ENCODE peak calls at places on chromosomes 13 and 19, in four cellular contexts. M is psoas muscle, P is fibroblast of lung, V is SK-N-SH. Q is an unnamed sample.

GRCh38 chr13:75384881-75385707 is 96.9 kb downstream of the TBC1D4 start:
- DNase-seq in M (no peak), P (no peak), V (no peak), Q (no peak)

GRCh38 chr19:1401889-1402217 is 511 bp upstream of the GAMT start:
- DNase-seq in P (no peak), M (no peak), V (no peak), Q (no peak)

GRCh38 chr13:99967498-99967883 is 4.1 kb downstream of the ZIC5 start:
- DNase-seq in V (peak; percentile 20), M (no peak), P (no peak), Q (no peak)

GRCh38 chr13:53191091-53191490 is 162.5 kb downstream of the OLFM4 start:
- DNase-seq in V (no peak), M (no peak), P (no peak), Q (peak; percentile 4)

GRCh38 chr19:12956446-12957388 is at the start of gene GADD45GIP1:
- DNase-seq in M (peak; percentile 87), V (peak; percentile 94), P (peak; percentile 77), Q (peak; percentile 80)

GRCh38 chr19:45099465-45100201 is 6.7 kb downstream of the PPP1R37 start:
- DNase-seq in P (peak; percentile 52), M (peak; percentile 36), V (no peak), Q (no peak)

GRCh38 chr19:56995298-56995697 is 124.5 kb upstream of the USP29 start:
- DNase-seq in P (no peak), M (no peak), V (no peak), Q (no peak)

GRCh38 chr13:32731576-32731975 is 145.3 kb downstream of the PDS5B start:
- DNase-seq in V (no peak), M (no peak), P (peak; percentile 54), Q (no peak)

GRCh38 chr13:96817336-96817941 is 176.8 kb downstream of the OXGR1 start:
- DNase-seq in V (peak; percentile 14), M (no peak), P (peak; percentile 52), Q (peak; percentile 52)

GRCh38 chr13:32426981-32427851 is 714 bp downstream of the N4BP2L1 start:
- DNase-seq in P (no peak), V (peak; percentile 80), M (peak; percentile 64), Q (no peak)

GRCh38 chr13:30865131-30866009 is 40.7 kb upstream of the MEDAG start:
- DNase-seq in M (peak; percentile 79), V (peak; percentile 80), P (peak; percentile 96), Q (peak; percentile 95)

GRCh38 chr13:57829496-57829895 is 198.0 kb downstream of the PCDH17 start:
- DNase-seq in P (no peak), M (no peak), V (no peak), Q (no peak)

GRCh38 chr13:108895220-108895704 is 265.9 kb downstream of the MYO16 start:
- DNase-seq in V (peak; percentile 38), P (peak; percentile 59), M (no peak), Q (peak; percentile 52)

GRCh38 chr13:112652512-112653458 is 37.1 kb upstream of the ATP11A start:
- DNase-seq in P (no peak), M (no peak), V (no peak), Q (no peak)

GRCh38 chr13:27783111-27783510 is 9.2 kb upstream of the GSX1 start:
- DNase-seq in P (peak; percentile 19), V (no peak), M (no peak), Q (peak; percentile 17)

GRCh38 chr19:18645035-18645511 is 8.2 kb downstream of the KLHL26 start:
- DNase-seq in M (no peak), V (no peak), P (no peak), Q (no peak)

GRCh38 chr13:90281709-90282108 is 1065.8 kb upstream of the MIR17HG start:
- DNase-seq in M (no peak), V (no peak), P (no peak), Q (no peak)

GRCh38 chr13:85261757-85262346 is 537.4 kb downstream of the SLITRK6 start:
- DNase-seq in M (no peak), P (peak; percentile 39), V (no peak), Q (peak; percentile 38)

GRCh38 chr13:54607421-54607820 is 1578.8 kb downstream of the OLFM4 start:
- DNase-seq in P (no peak), M (no peak), V (no peak), Q (no peak)

GRCh38 chr19:53311044-53311443 is 22.5 kb upstream of the ZNF845 start:
- DNase-seq in V (no peak), M (no peak), P (no peak), Q (no peak)

GRCh38 chr19:5547881-5548280 is 19.9 kb downstream of the TINCR start:
- DNase-seq in M (no peak), V (peak; percentile 60), P (peak; percentile 38), Q (peak; percentile 43)

GRCh38 chr19:54211214-54211613 is 10.6 kb downstream of the RPS9 start:
- DNase-seq in V (peak; percentile 45), P (no peak), M (no peak), Q (no peak)

GRCh38 chr19:2038284-2039081 is 12.6 kb downstream of the MKNK2 start:
- DNase-seq in V (no peak), M (no peak), P (no peak), Q (no peak)

DNA sequence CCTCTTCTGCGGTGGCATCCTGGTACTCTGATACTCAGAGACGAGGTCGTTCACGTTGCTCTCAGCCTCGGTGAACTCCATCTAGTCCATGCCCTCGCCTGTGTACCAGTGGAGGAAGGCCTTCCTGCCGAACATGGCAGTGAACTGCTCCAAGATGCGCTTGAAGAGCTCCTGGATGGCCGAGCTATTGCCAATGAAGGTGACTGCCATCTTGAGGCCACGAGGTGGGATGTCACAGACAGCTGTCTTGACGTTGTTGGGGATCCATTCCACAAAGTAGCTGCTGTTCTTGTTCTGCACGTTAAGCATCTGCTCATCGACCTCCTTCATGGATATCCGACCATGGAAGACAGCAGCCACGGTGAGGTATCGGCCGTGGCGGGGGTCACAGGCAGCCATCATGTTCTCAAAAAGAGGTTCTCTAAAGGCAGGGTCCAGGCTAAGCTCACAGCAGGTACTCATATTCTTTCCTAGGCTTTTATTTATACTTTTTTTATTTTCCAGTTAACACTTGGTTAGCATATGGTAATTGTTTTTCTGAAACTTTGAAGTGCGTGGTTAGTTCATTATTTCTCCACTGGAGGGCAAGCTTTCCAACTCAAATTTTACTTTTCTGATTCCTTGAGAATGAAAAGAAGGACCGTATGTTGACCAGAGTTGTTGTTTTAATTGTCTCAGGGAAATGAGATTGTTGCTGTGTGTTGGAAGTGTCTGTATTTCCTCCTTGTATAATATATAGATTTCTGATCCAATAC is 72.4 kb upstream of the RGCC start:
- DNase-seq in P (peak; percentile 36), V (no peak), M (no peak), Q (peak; percentile 42)
- TF ChIP-seq CTCF in P (no peak), V (peak; percentile 60), M (no peak), Q (peak; percentile 48)

GRCh38 chr19:7730286-7731217 is 1.4 kb downstream of the CLEC4G start:
- DNase-seq in P (no peak), M (no peak), V (no peak), Q (no peak)
- H3K4me3 ChIP-seq in P (no peak overlapping the region), M (no peak overlapping the region), V (no peak overlapping the region), Q (no peak overlapping the region)

GRCh38 chr19:50334741-50335421 is 5.7 kb upstream of the KCNC3 start:
- DNase-seq in V (no peak), M (no peak), P (no peak), Q (no peak)
- TF ChIP-seq CTCF in V (no peak), M (no peak), P (no peak), Q (no peak)

GRCh38 chr19:14434543-14435319 is 1.6 kb downstream of the PKN1 start:
- DNase-seq in M (peak; percentile 63), V (peak; percentile 79), P (peak; percentile 68), Q (peak; percentile 82)
- H3K4me3 ChIP-seq in M (peak overlapping the region; percentile 91), V (peak overlapping the region; percentile 64), P (peak overlapping the region; percentile 79), Q (peak overlapping the region; percentile 74)

DNA sequence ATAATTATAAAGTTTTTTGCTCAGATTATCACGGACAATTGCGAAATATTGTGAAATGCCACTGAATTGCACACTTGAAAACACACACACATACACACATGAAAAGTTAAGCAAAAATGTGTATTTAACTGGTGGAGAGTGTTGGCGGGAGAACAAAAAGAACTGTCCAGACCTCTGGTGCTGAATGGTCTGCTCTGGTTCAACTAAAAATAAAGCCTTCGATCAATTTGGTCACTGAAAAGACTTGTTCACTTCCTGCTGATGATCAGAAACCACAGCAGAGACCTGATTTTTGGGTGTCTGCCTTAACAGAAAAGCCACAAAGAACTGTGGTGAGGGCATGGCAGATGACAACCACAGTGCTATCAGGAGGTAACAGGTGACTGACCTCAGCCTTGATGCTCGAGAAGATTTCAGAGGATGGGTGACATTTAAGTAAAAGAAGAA is 4.0 kb upstream of the IGFL1 start:
- DNase-seq in P (peak; percentile 31), M (no peak), V (no peak), Q (peak; percentile 36)
- TF ChIP-seq CTCF in P (no peak), M (no peak), V (no peak), Q (no peak)

GRCh38 chr19:20238025-20238623 is 71.1 kb downstream of the ZNF486 start:
- DNase-seq in M (peak; percentile 81), P (peak; percentile 90), V (peak; percentile 80), Q (peak; percentile 88)
- H3K4me3 ChIP-seq in M (peak overlapping the region; percentile 65), P (peak overlapping the region; percentile 83), V (peak overlapping the region; percentile 68), Q (peak overlapping the region; percentile 84)